ENCODE peak calls at places on chromosomes 3 and 15, in nine cellular contexts. P is activated T-cell treated with anti-CD3 and anti-CD28 coated beads for 24 hours; A is amygdala; C is amniotic stem cell; Y is GM12892; E is activated CD4-positive, alpha-beta T cell treated with anti-CD3 and anti-CD28 coated beads, Interleukin-2, amount 50 U/mL, for 1 hour; J is SHP77; W is stimulated activated CD4-positive, alpha-beta T cell treated with anti-CD3 and anti-CD28 coated beads, Interleukin-2, amount 100 ng/mL, for 48 hours; F is NCI-H2171. H is an unnamed sample.

GRCh38 chr3:163946785-163947184 is 1131.5 kb downstream of the SI start:
- DNase-seq in A (no peak), E (no peak), P (no peak), F (no peak), C (no peak), Y (no peak), J (no peak), W (no peak), H (no peak)

GRCh38 chr3:177665122-177665808 is 468.0 kb upstream of the TBL1XR1 start:
- DNase-seq in J (peak; percentile 60), P (no peak), E (no peak), C (no peak), A (no peak), Y (no peak), F (no peak), W (no peak), H (no peak)

GRCh38 chr15:66833372-66833771 is 131.3 kb downstream of the SMAD6 start:
- DNase-seq in W (no peak), Y (no peak), J (no peak), C (no peak), P (no peak), A (no peak), F (no peak), E (no peak), H (no peak)

GRCh38 chr15:25905140-25905539 is 42.0 kb upstream of the ATP10A start:
- DNase-seq in A (no peak), Y (no peak), P (peak; percentile 11), F (no peak), J (no peak), C (no peak), W (peak; percentile 8), E (no peak), H (no peak)

GRCh38 chr15:57134877-57135276 is 216.4 kb downstream of the TCF12 start:
- DNase-seq in Y (no peak), E (no peak), A (no peak), F (peak; percentile 74), W (no peak), P (no peak), J (no peak), C (no peak), H (no peak)

GRCh38 chr15:55615445-55615844 is 27.3 kb upstream of the PYGO1 start:
- DNase-seq in F (no peak), W (no peak), J (no peak), P (no peak), Y (no peak), E (no peak), C (no peak), A (no peak), H (no peak)

GRCh38 chr3:196138927-196139680 is 57.2 kb upstream of the TFRC start:
- DNase-seq in J (no peak), W (no peak), Y (no peak), F (no peak), E (no peak), P (no peak), A (no peak), C (no peak), H (no peak)

GRCh38 chr3:183826448-183826847 is 1.1 kb upstream of the MAP6D1 start:
- DNase-seq in A (no peak), E (no peak), W (no peak), C (no peak), Y (no peak), P (no peak), J (peak; percentile 36), F (no peak), H (no peak)

GRCh38 chr15:97091093-97091492 is 760.6 kb downstream of the NR2F2 start:
- DNase-seq in W (no peak), A (no peak), E (no peak), F (no peak), C (no peak), P (no peak), J (no peak), Y (no peak), H (no peak)

GRCh38 chr3:89851974-89852621 is 744.7 kb downstream of the EPHA3 start:
- DNase-seq in J (peak; percentile 24), W (no peak), F (no peak), P (no peak), C (no peak), E (no peak), Y (no peak), A (no peak), H (peak; percentile 3)

GRCh38 chr15:59138243-59138642 is 33.3 kb downstream of the CCNB2 start:
- DNase-seq in W (peak; percentile 34), Y (peak; percentile 69), P (peak; percentile 24), J (peak; percentile 26), A (no peak), E (peak; percentile 50), C (no peak), F (no peak), H (no peak)

GRCh38 chr15:37891754-37892368 is 42.6 kb upstream of the TMCO5A start:
- DNase-seq in W (no peak), A (no peak), Y (peak; percentile 1), F (no peak), J (no peak), C (peak; percentile 31), P (no peak), E (no peak), H (no peak)

H was measured in caudate nucleus.